ENCODE peak calls at places on chromosomes 7 and 10, in eight cellular contexts. M is ovary, D is suprapubic skin, P is A549, Z is SK-N-SH, A is tibial nerve, W is GM12878, L is transverse colon. U is an unnamed sample.

GRCh38 chr10:114767101-114767588 is 54.4 kb upstream of the FHIP2A start:
- DNase-seq in Z (peak), P (no peak), L (no peak), D (no peak), A (no peak), W (no peak), M (no peak), U (no peak)

GRCh38 chr7:17781491-17782215 is 158.6 kb downstream of the SNX13 start:
- DNase-seq in P (no peak), D (no peak), A (no peak), L (no peak), W (no peak), Z (no peak), M (no peak), U (no peak)

GRCh38 chr7:106779877-106780276 is 85.2 kb upstream of the PIK3CG start:
- DNase-seq in M (no peak), A (no peak), Z (no peak), W (no peak), P (peak), D (no peak), L (peak), U (no peak)

GRCh38 chr7:69840248-69840647 is 242.0 kb downstream of the AUTS2 start:
- DNase-seq in P (no peak), D (no peak), M (no peak), W (no peak), L (no peak), Z (no peak), A (no peak), U (no peak)

GRCh38 chr10:7152341-7152740 is 258.5 kb downstream of the SFMBT2 start:
- DNase-seq in L (no peak), A (no peak), P (no peak), D (no peak), Z (no peak), M (no peak), W (no peak), U (no peak)

GRCh38 chr10:49290131-49290530 is 8.8 kb upstream of the C10orf71 start:
- DNase-seq in D (no peak), P (no peak), Z (peak), A (no peak), M (no peak), W (no peak), L (no peak), U (no peak)

GRCh38 chr7:27775772-27776171 is 35.8 kb downstream of the TAX1BP1 start:
- DNase-seq in P (no peak), Z (no peak), W (no peak), M (no peak), L (no peak), A (no peak), D (no peak), U (no peak)

GRCh38 chr10:82267960-82268359 is 393.0 kb downstream of the NRG3 start:
- DNase-seq in P (no peak), D (no peak), Z (no peak), W (no peak), M (no peak), L (no peak), A (no peak), U (no peak)

GRCh38 chr7:107948645-107949442 is 54.1 kb downstream of the LAMB1 start:
- DNase-seq in M (no peak), Z (no peak), W (no peak), A (no peak), P (peak), D (no peak), L (no peak), U (no peak)

GRCh38 chr10:25130911-25131310 is 43.9 kb upstream of the GPR158 start:
- DNase-seq in M (no peak), P (no peak), L (no peak), W (no peak), A (no peak), D (no peak), Z (no peak), U (no peak)

GRCh38 chr7:76408121-76408560 is 1.4 kb downstream of the SSC4D start:
- DNase-seq in M (no peak), W (no peak), L (no peak), A (no peak), Z (no peak), D (no peak), P (no peak), U (no peak)

GRCh38 chr7:2353650-2354172 is 916 bp upstream of the EIF3B start:
- DNase-seq in L (peak), M (peak), A (peak), Z (peak), P (peak), W (peak), D (peak), U (peak)

GRCh38 chr7:36079446-36080025 is 73.5 kb upstream of the EEPD1 start:
- DNase-seq in P (peak), A (no peak), M (no peak), D (no peak), L (no peak), W (no peak), Z (no peak), U (no peak)

GRCh38 chr10:127309609-127310008 is 113.2 kb upstream of the INSYN2A start:
- DNase-seq in L (no peak), Z (no peak), M (no peak), P (no peak), W (no peak), D (no peak), A (no peak), U (no peak)

GRCh38 chr7:86733783-86734182 is 90.1 kb downstream of the GRM3 start:
- DNase-seq in A (no peak), D (no peak), L (no peak), P (peak), Z (no peak), W (no peak), M (no peak), U (no peak)

GRCh38 chr10:63297941-63298340 is 164.8 kb downstream of the NRBF2 start:
- DNase-seq in L (no peak), Z (no peak), W (no peak), A (no peak), D (no peak), P (no peak), M (no peak), U (no peak)

GRCh38 chr10:1166101-1166827 is 110.1 kb downstream of the WDR37 start:
- DNase-seq in P (no peak), M (no peak), W (no peak), A (no peak), Z (no peak), D (peak), L (no peak), U (peak)

GRCh38 chr7:139940866-139941265 is 111.8 kb downstream of the TBXAS1 start:
- DNase-seq in Z (no peak), A (no peak), P (no peak), M (no peak), L (no peak), D (no peak), W (no peak), U (no peak)

GRCh38 chr10:99429521-99430095 is 816 bp downstream of the GOT1 start:
- DNase-seq in D (no peak), A (no peak), Z (no peak), W (no peak), L (no peak), M (no peak), P (no peak), U (no peak)

GRCh38 chr7:78479348-78479747 is 680.8 kb downstream of the PHTF2 start:
- DNase-seq in L (no peak), P (no peak), D (no peak), Z (no peak), A (no peak), M (no peak), W (no peak), U (no peak)

GRCh38 chr10:46559231-46559671 is 2.8 kb upstream of the GPRIN2 start:
- DNase-seq in L (peak), P (no peak), M (peak), D (peak), Z (no peak), W (no peak), A (no peak), U (peak)

GRCh38 chr7:43735802-43736603 is 6.7 kb upstream of the COA1 start:
- DNase-seq in A (no peak), L (no peak), D (no peak), P (no peak), W (peak), Z (no peak), M (no peak), U (no peak)

GRCh38 chr10:3399756-3400155 is 227.2 kb upstream of the PITRM1 start:
- DNase-seq in D (no peak), M (no peak), L (no peak), Z (peak), P (no peak), A (no peak), W (no peak), U (no peak)
- H3K27ac ChIP-seq in D (no peak), M (no peak), L (peak), Z (peak), P (no peak), A (peak), W (no peak), U (peak)

GRCh38 chr10:33249659-33250058 is 84.8 kb downstream of the NRP1 start:
- DNase-seq in D (no peak), L (no peak), A (no peak), M (no peak), P (no peak), W (no peak), Z (no peak), U (no peak)
- TF ChIP-seq EP300 in D (no peak), L (no peak), A (peak), M (no peak), P (no peak), W (no peak), Z (no peak), U (no peak)

GRCh38 chr10:4867109-4867519 is 41.1 kb downstream of the AKR1E2 start:
- DNase-seq in P (no peak), A (no peak), W (no peak), D (no peak), M (no peak), Z (no peak), L (no peak), U (no peak)
- H3K27ac ChIP-seq in P (no peak), A (no peak), W (no peak), D (no peak), M (no peak), Z (no peak), L (no peak), U (no peak)

GRCh38 chr7:31004393-31004792 is 40.6 kb downstream of the GHRHR start:
- DNase-seq in D (no peak), A (no peak), W (no peak), Z (no peak), P (no peak), L (no peak), M (no peak), U (no peak)
- TF ChIP-seq EP300 in D (no peak), A (no peak), W (no peak), Z (no peak), P (no peak), L (no peak), M (no peak), U (no peak)

GRCh38 chr7:157009778-157010587 is 480 bp downstream of the MNX1 start:
- DNase-seq in W (no peak), L (no peak), D (no peak), Z (peak), A (no peak), M (no peak), P (no peak), U (no peak)

GRCh38 chr7:157010588-157011332 is at the start of gene MNX1:
- DNase-seq in A (no peak), W (no peak), M (no peak), P (peak), D (peak), L (peak), Z (peak), U (peak)

GRCh38 chr7:157008206-157009169 is 2.0 kb downstream of the MNX1 start:
- DNase-seq in D (peak), W (no peak), Z (peak), A (no peak), M (no peak), L (no peak), P (no peak), U (peak)

GRCh38 chr7:157007470-157008066 is 2.9 kb downstream of the MNX1 start:
- DNase-seq in A (no peak), W (no peak), D (peak), L (peak), P (no peak), Z (no peak), M (no peak), U (no peak)

GRCh38 chr7:157009170-157009777 is 1.2 kb downstream of the MNX1 start:
- DNase-seq in A (no peak), Z (peak), W (no peak), P (peak), D (peak), M (no peak), L (peak), U (no peak)
- H3K27ac ChIP-seq in A (no peak), Z (no peak), W (no peak), P (peak), D (no peak), M (no peak), L (peak), U (no peak)

GRCh38 chr7:50207682-50208255 is 96.7 kb upstream of the IKZF1 start:
- DNase-seq in W (no peak), M (no peak), P (no peak), D (no peak), A (no peak), L (no peak), Z (no peak), U (peak)
- TF ChIP-seq EP300 in W (no peak), M (no peak), P (no peak), D (no peak), A (no peak), L (no peak), Z (no peak), U (no peak)

GRCh38 chr7:99624487-99624886 is 7.7 kb downstream of the ZSCAN25 start:
- DNase-seq in W (no peak), M (no peak), L (peak), Z (no peak), P (no peak), A (no peak), D (no peak), U (peak)
- H3K27ac ChIP-seq in W (no peak), M (no peak), L (no peak), Z (no peak), P (no peak), A (no peak), D (no peak), U (peak)

GRCh38 chr7:9250876-9251275 is 817.5 kb downstream of the NXPH1 start:
- DNase-seq in A (no peak), Z (no peak), W (no peak), P (no peak), M (no peak), L (no peak), D (no peak), U (no peak)
- TF ChIP-seq EP300 in A (no peak), Z (no peak), W (no peak), P (no peak), M (no peak), L (no peak), D (no peak), U (no peak)

GRCh38 chr10:31749981-31750850 is 178.4 kb downstream of the ARHGAP12 start:
- DNase-seq in Z (peak), A (no peak), M (peak), L (peak), P (no peak), W (no peak), D (peak), U (no peak)
- H3K27ac ChIP-seq in Z (peak), A (peak), M (peak), L (peak), P (no peak), W (no peak), D (peak), U (peak)